ENCODE peak calls at places on chromosomes 3 and 15, in nine cellular contexts. One of them, this sample, is unnamed.

GRCh38 chr15:85592148-85592547 is 202.6 kb downstream of the KLHL25 start:
- DNase-seq in stimulated activated CD4-positive, alpha-beta T cell treated with anti-CD3 and anti-CD28 coated beads, Interleukin-15, amount 100 ng/mL, for 48 hours: no peak
- DNase-seq in aorta: no peak
- DNase-seq in EL: peak
- DNase-seq in B cell: no peak
- DNase-seq in Ammon's horn: no peak
- DNase-seq in RWPE2: no peak
- DNase-seq in gastrocnemius medialis: no peak
- DNase-seq in WERI-Rb-1: no peak
- DNase-seq in this sample: no peak

GRCh38 chr3:111073186-111073585 is 1.6 kb downstream of the NECTIN3 start:
- DNase-seq in stimulated activated CD4-positive, alpha-beta T cell treated with anti-CD3 and anti-CD28 coated beads, Interleukin-15, amount 100 ng/mL, for 48 hours: no peak
- DNase-seq in aorta: no peak
- DNase-seq in EL: peak
- DNase-seq in B cell: no peak
- DNase-seq in Ammon's horn: no peak
- DNase-seq in RWPE2: no peak
- DNase-seq in gastrocnemius medialis: no peak
- DNase-seq in WERI-Rb-1: no peak
- DNase-seq in this sample: no peak

GRCh38 chr3:124438813-124439212 is 291.4 kb upstream of the UMPS start:
- DNase-seq in stimulated activated CD4-positive, alpha-beta T cell treated with anti-CD3 and anti-CD28 coated beads, Interleukin-15, amount 100 ng/mL, for 48 hours: no peak
- DNase-seq in aorta: no peak
- DNase-seq in EL: no peak
- DNase-seq in B cell: no peak
- DNase-seq in Ammon's horn: no peak
- DNase-seq in RWPE2: no peak
- DNase-seq in gastrocnemius medialis: no peak
- DNase-seq in WERI-Rb-1: no peak
- DNase-seq in this sample: no peak

GRCh38 chr15:77409259-77410156 is 10.4 kb downstream of the PEAK1 start:
- DNase-seq in stimulated activated CD4-positive, alpha-beta T cell treated with anti-CD3 and anti-CD28 coated beads, Interleukin-15, amount 100 ng/mL, for 48 hours: no peak
- DNase-seq in aorta: no peak
- DNase-seq in EL: peak
- DNase-seq in B cell: peak
- DNase-seq in Ammon's horn: peak
- DNase-seq in RWPE2: no peak
- DNase-seq in gastrocnemius medialis: no peak
- DNase-seq in WERI-Rb-1: no peak
- DNase-seq in this sample: no peak

GRCh38 chr3:17553080-17553479 is 189.4 kb downstream of the TBC1D5 start:
- DNase-seq in stimulated activated CD4-positive, alpha-beta T cell treated with anti-CD3 and anti-CD28 coated beads, Interleukin-15, amount 100 ng/mL, for 48 hours: no peak
- DNase-seq in aorta: no peak
- DNase-seq in EL: no peak
- DNase-seq in B cell: no peak
- DNase-seq in Ammon's horn: no peak
- DNase-seq in RWPE2: no peak
- DNase-seq in gastrocnemius medialis: no peak
- DNase-seq in WERI-Rb-1: no peak
- DNase-seq in this sample: no peak

GRCh38 chr3:46442591-46443530 is 21.8 kb downstream of the LTF start:
- DNase-seq in stimulated activated CD4-positive, alpha-beta T cell treated with anti-CD3 and anti-CD28 coated beads, Interleukin-15, amount 100 ng/mL, for 48 hours: no peak
- DNase-seq in aorta: no peak
- DNase-seq in EL: no peak
- DNase-seq in B cell: no peak
- DNase-seq in Ammon's horn: no peak
- DNase-seq in RWPE2: no peak
- DNase-seq in gastrocnemius medialis: peak
- DNase-seq in WERI-Rb-1: peak
- DNase-seq in this sample: peak

GRCh38 chr3:129424185-129424841 is 4.1 kb downstream of the EFCAB12 start:
- DNase-seq in stimulated activated CD4-positive, alpha-beta T cell treated with anti-CD3 and anti-CD28 coated beads, Interleukin-15, amount 100 ng/mL, for 48 hours: no peak
- DNase-seq in aorta: no peak
- DNase-seq in EL: no peak
- DNase-seq in B cell: no peak
- DNase-seq in Ammon's horn: no peak
- DNase-seq in RWPE2: no peak
- DNase-seq in gastrocnemius medialis: no peak
- DNase-seq in WERI-Rb-1: no peak
- DNase-seq in this sample: no peak

GRCh38 chr3:13517253-13517977 is 31.5 kb upstream of the FBLN2 start:
- DNase-seq in stimulated activated CD4-positive, alpha-beta T cell treated with anti-CD3 and anti-CD28 coated beads, Interleukin-15, amount 100 ng/mL, for 48 hours: no peak
- DNase-seq in aorta: peak
- DNase-seq in EL: no peak
- DNase-seq in B cell: no peak
- DNase-seq in Ammon's horn: no peak
- DNase-seq in RWPE2: no peak
- DNase-seq in gastrocnemius medialis: peak
- DNase-seq in WERI-Rb-1: no peak
- DNase-seq in this sample: no peak

GRCh38 chr3:85360742-85361387 is 402.1 kb downstream of the CADM2 start:
- DNase-seq in stimulated activated CD4-positive, alpha-beta T cell treated with anti-CD3 and anti-CD28 coated beads, Interleukin-15, amount 100 ng/mL, for 48 hours: no peak
- DNase-seq in aorta: no peak
- DNase-seq in EL: no peak
- DNase-seq in B cell: no peak
- DNase-seq in Ammon's horn: peak
- DNase-seq in RWPE2: no peak
- DNase-seq in gastrocnemius medialis: peak
- DNase-seq in WERI-Rb-1: peak
- DNase-seq in this sample: peak

GRCh38 chr3:111610189-111610588 is 15.0 kb upstream of the ZBED2 start:
- DNase-seq in stimulated activated CD4-positive, alpha-beta T cell treated with anti-CD3 and anti-CD28 coated beads, Interleukin-15, amount 100 ng/mL, for 48 hours: no peak
- DNase-seq in aorta: no peak
- DNase-seq in EL: no peak
- DNase-seq in B cell: no peak
- DNase-seq in Ammon's horn: no peak
- DNase-seq in RWPE2: no peak
- DNase-seq in gastrocnemius medialis: no peak
- DNase-seq in WERI-Rb-1: no peak
- DNase-seq in this sample: no peak

GRCh38 chr3:111112913-111113312 is 41.3 kb downstream of the NECTIN3 start:
- DNase-seq in stimulated activated CD4-positive, alpha-beta T cell treated with anti-CD3 and anti-CD28 coated beads, Interleukin-15, amount 100 ng/mL, for 48 hours: no peak
- DNase-seq in aorta: no peak
- DNase-seq in EL: peak
- DNase-seq in B cell: no peak
- DNase-seq in Ammon's horn: no peak
- DNase-seq in RWPE2: no peak
- DNase-seq in gastrocnemius medialis: no peak
- DNase-seq in WERI-Rb-1: no peak
- DNase-seq in this sample: no peak

GRCh38 chr3:19248143-19248542 is 99.8 kb downstream of the KCNH8 start:
- DNase-seq in stimulated activated CD4-positive, alpha-beta T cell treated with anti-CD3 and anti-CD28 coated beads, Interleukin-15, amount 100 ng/mL, for 48 hours: no peak
- DNase-seq in aorta: no peak
- DNase-seq in EL: no peak
- DNase-seq in B cell: no peak
- DNase-seq in Ammon's horn: no peak
- DNase-seq in RWPE2: no peak
- DNase-seq in gastrocnemius medialis: no peak
- DNase-seq in WERI-Rb-1: no peak
- DNase-seq in this sample: no peak